ENCODE peak calls at places on chromosome 16, in seven cellular contexts. N is GM23338, X is neural progenitor cell, U is stomach, O is PC-3, P is heart right ventricle, J is pancreas. E is an unnamed sample.

GRCh38 chr16:21626659-21627277 is 25.6 kb downstream of the IGSF6 start:
- DNase-seq in O (peak), N (no peak), P (no peak), X (no peak), J (no peak), U (no peak), E (peak)

GRCh38 chr16:62254847-62255246 is 218.6 kb upstream of the CDH8 start:
- DNase-seq in X (no peak), O (no peak), J (no peak), N (no peak), U (no peak), P (no peak), E (no peak)

GRCh38 chr16:66007717-66008116 is 358.8 kb upstream of the CDH5 start:
- DNase-seq in P (no peak), O (peak), X (peak), N (no peak), U (no peak), J (no peak), E (no peak)

GRCh38 chr16:7363397-7364053 is 30.9 kb downstream of the RBFOX1 start:
- DNase-seq in P (peak), U (peak), O (no peak), J (no peak), N (no peak), X (peak), E (no peak)

GRCh38 chr16:67917140-67917851 is 14.4 kb downstream of the CTRL start:
- DNase-seq in P (peak), J (no peak), U (no peak), X (no peak), N (no peak), O (no peak), E (no peak)

GRCh38 chr16:24683250-24683649 is 46.2 kb upstream of the TNRC6A start:
- DNase-seq in O (no peak), J (no peak), U (no peak), X (no peak), N (no peak), P (no peak), E (no peak)

GRCh38 chr16:71865173-71865863 is 18.7 kb downstream of the ZNF821 start:
- DNase-seq in P (no peak), U (no peak), J (no peak), X (no peak), O (no peak), N (no peak), E (no peak)

GRCh38 chr16:84144301-84144858 is 597 bp downstream of the HSDL1 start:
- DNase-seq in J (peak), X (peak), N (peak), P (peak), U (peak), O (peak), E (peak)

GRCh38 chr16:53745753-53746258 is 41.9 kb downstream of the FTO start:
- DNase-seq in U (no peak), O (peak), J (no peak), P (no peak), N (peak), X (no peak), E (peak)

GRCh38 chr16:89200124-89200849 is at the start of gene SLC22A31:
- DNase-seq in J (peak), P (no peak), X (peak), O (no peak), U (no peak), N (peak), E (no peak)

GRCh38 chr16:4572715-4573114 is 16.6 kb downstream of the C16orf96 start:
- DNase-seq in N (no peak), P (no peak), U (no peak), O (no peak), J (no peak), X (no peak), E (no peak)

GRCh38 chr16:30472328-30472942 is at the start of gene ITGAL:
- DNase-seq in J (peak), N (no peak), U (peak), X (no peak), O (no peak), P (peak), E (no peak)

GRCh38 chr16:523097-523741 is 4.3 kb upstream of the CAPN15 start:
- DNase-seq in X (no peak), U (no peak), O (no peak), N (no peak), J (no peak), P (peak), E (no peak)

GRCh38 chr16:73176577-73177013 is 128.7 kb upstream of the ZFHX3 start:
- DNase-seq in J (no peak), N (no peak), X (peak), O (peak), P (no peak), U (no peak), E (peak)

GRCh38 chr16:84553873-84554399 is 49.5 kb upstream of the MEAK7 start:
- DNase-seq in J (no peak), X (no peak), U (no peak), N (no peak), O (no peak), P (no peak), E (no peak)

GRCh38 chr16:49826515-49826914 is 29.4 kb downstream of the ZNF423 start:
- DNase-seq in X (no peak), O (no peak), U (no peak), N (no peak), J (no peak), P (no peak), E (no peak)

GRCh38 chr16:85347213-85347591 is 234.9 kb upstream of the CIBAR2 start:
- DNase-seq in O (no peak), J (no peak), X (peak), U (peak), P (no peak), N (peak), E (peak)

GRCh38 chr16:85570735-85571562 is 42.2 kb upstream of the GSE1 start:
- DNase-seq in P (peak), U (peak), J (no peak), N (no peak), O (peak), X (no peak), E (no peak)

GRCh38 chr16:31298340-31298739 is 38.6 kb downstream of the ITGAM start:
- DNase-seq in O (no peak), P (no peak), J (no peak), U (no peak), N (no peak), X (no peak), E (no peak)

GRCh38 chr16:56709686-56710040 is 20.3 kb upstream of the NUP93 start:
- DNase-seq in X (no peak), P (no peak), O (no peak), U (no peak), N (no peak), J (no peak), E (no peak)

GRCh38 chr16:56708821-56709685 is 20.9 kb upstream of the NUP93 start:
- DNase-seq in N (no peak), O (no peak), U (no peak), P (no peak), X (no peak), J (no peak), E (no peak)

GRCh38 chr16:56713794-56714193 is 16.1 kb upstream of the NUP93 start:
- DNase-seq in P (no peak), N (no peak), X (no peak), O (no peak), U (no peak), J (no peak), E (no peak)

GRCh38 chr16:56710181-56710737 is 19.7 kb upstream of the NUP93 start:
- DNase-seq in O (no peak), J (no peak), X (no peak), U (no peak), P (no peak), N (no peak), E (no peak)

DNA sequence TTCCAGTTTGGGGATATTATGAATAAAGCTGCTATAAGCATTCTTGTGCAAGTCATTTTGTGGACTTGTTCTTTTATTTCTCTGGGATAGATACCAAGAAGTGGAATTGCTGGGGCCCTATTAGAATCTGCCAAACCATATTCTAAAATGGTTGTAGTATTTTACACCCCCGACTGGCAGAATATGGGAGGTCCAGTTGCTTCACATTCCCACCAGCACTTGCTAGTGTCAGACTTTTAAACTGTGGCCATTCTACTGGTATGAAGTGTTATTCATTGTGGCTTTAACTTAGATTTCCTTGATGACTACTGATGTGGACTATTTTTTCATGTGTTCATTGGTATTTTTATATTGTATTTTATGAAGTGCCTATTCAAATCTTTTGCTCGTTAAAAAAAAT is 18.1 kb upstream of the NUP93 start:
- DNase-seq in O (no peak), X (no peak), U (no peak), P (no peak), J (no peak), N (no peak), E (no peak)
- TF ChIP-seq CTCF in O (no peak), X (no peak), U (no peak), P (no peak), J (no peak), N (no peak), E (no peak)

DNA sequence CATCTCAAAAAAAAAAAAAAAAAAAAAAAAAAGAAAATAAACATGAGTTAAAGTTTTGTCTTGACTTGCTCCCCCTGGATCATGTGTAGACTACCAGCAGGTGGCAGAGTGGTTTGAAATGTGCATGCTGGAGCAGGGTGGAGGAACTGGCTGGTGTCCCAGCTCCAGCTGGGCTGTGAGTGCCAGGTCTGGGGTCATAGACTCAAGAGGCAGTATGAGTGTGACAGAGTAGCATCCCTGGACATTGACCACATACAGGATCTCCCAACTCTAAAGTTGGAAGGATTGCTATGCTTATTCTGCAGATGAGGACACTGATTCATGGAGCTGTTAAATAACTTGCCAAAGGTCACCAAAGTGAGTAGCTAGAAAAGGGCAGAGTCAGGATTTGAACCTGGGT is 198.0 kb upstream of the MPHOSPH6 start:
- DNase-seq in X (peak), N (peak), U (peak), P (peak), J (no peak), O (peak), E (peak)
- TF ChIP-seq CTCF in X (peak), N (peak), U (no peak), P (peak), J (no peak), O (peak), E (no peak)

GRCh38 chr16:1965610-1966009 is 984 bp upstream of the RPS2 start:
- DNase-seq in X (no peak), P (no peak), U (no peak), O (no peak), J (no peak), N (no peak), E (no peak)

GRCh38 chr16:1961651-1962067 is 2.3 kb downstream of the NDUFB10 start:
- DNase-seq in U (no peak), P (no peak), X (no peak), N (no peak), O (no peak), J (no peak), E (no peak)

GRCh38 chr16:1966460-1966859 is at the start of gene RNF151:
- DNase-seq in J (no peak), N (no peak), P (no peak), O (no peak), U (no peak), X (no peak), E (no peak)

GRCh38 chr16:1964506-1965471 is at the start of gene RPS2:
- DNase-seq in X (peak), U (peak), J (peak), O (peak), P (peak), N (peak), E (peak)

GRCh38 chr16:1964046-1964505 is 550 bp downstream of the RPS2 start:
- DNase-seq in J (no peak), N (no peak), O (no peak), P (peak), X (peak), U (no peak), E (no peak)
- TF ChIP-seq CTCF in J (no peak), N (no peak), O (no peak), P (no peak), X (peak), U (no peak), E (no peak)

DNA sequence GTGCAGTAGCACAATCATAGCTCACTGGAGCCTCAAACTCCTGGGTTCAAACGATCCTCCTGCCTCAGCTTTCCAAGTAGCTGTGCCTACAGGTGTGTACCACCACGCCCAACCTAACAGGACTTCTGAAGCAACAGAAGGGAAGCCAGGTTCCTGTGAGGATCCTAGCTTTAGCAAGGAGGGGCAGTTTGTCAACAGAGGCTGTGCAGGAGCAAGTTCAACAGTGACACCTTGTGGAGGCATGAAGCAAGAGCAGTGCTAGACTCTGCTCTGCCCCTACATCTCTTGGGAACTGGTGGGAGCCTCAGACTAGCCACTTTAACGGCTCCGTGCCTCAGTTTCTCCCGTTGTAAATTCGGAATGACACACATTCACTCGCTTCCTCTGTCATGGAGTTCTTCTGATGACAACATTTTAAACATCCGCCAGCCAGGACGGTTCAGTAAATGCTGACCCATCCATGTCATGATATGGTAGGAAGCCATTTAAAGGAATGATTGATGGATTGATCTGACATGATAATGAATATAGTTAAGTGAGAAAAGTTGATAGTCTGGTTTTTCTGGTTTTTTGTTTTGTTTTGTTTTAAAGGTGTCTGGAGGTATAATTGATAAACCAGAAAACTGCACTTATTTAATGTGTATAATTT is 218.7 kb downstream of the MRTFB start:
- DNase-seq in P (no peak), X (peak), O (peak), N (peak), U (peak), J (no peak), E (peak)
- TF ChIP-seq CTCF in P (peak), X (peak), O (peak), N (peak), U (no peak), J (peak), E (peak)

GRCh38 chr16:69339289-69340094 is at the start of the genes COG8 and NIP7:
- DNase-seq in P (peak), X (peak), O (peak), J (peak), N (peak), U (peak), E (peak)
- TF ChIP-seq CTCF in P (peak), X (peak), O (peak), J (peak), N (peak), U (no peak), E (peak)